ENCODE peak calls at places on chromosomes 7 and 10, in nine cellular contexts. One of them, this sample, is unnamed. For H3K4me1 and H3K9me3, the result is how much of the 10 kb centered on the place peaks cover.

GRCh38 chr10:129486805-129487204 is 19.8 kb downstream of the MGMT start:
- DNase-seq in neural progenitor cell: no peak
- DNase-seq in heart right ventricle: no peak
- DNase-seq in keratinocyte: no peak
- DNase-seq in kidney: no peak
- DNase-seq in aorta: no peak
- DNase-seq in cardiac muscle cell: no peak
- DNase-seq in colonic mucosa: no peak
- DNase-seq in A549: no peak
- DNase-seq in this sample: no peak

GRCh38 chr7:17307033-17307432 is 8.6 kb downstream of the AHR start:
- DNase-seq in neural progenitor cell: no peak
- DNase-seq in heart right ventricle: no peak
- DNase-seq in keratinocyte: no peak
- DNase-seq in kidney: no peak
- DNase-seq in aorta: no peak
- DNase-seq in cardiac muscle cell: peak
- DNase-seq in colonic mucosa: no peak
- DNase-seq in A549: no peak
- DNase-seq in this sample: no peak

GRCh38 chr7:20835111-20835750 is 48.5 kb upstream of the SP8 start:
- DNase-seq in neural progenitor cell: peak
- DNase-seq in heart right ventricle: no peak
- DNase-seq in keratinocyte: no peak
- DNase-seq in kidney: no peak
- DNase-seq in aorta: no peak
- DNase-seq in cardiac muscle cell: no peak
- DNase-seq in colonic mucosa: no peak
- DNase-seq in A549: no peak
- DNase-seq in this sample: no peak

GRCh38 chr10:22335204-22335956 is 9.9 kb upstream of the SPAG6 start:
- DNase-seq in neural progenitor cell: peak
- DNase-seq in heart right ventricle: peak
- DNase-seq in keratinocyte: no peak
- DNase-seq in kidney: peak
- DNase-seq in aorta: peak
- DNase-seq in cardiac muscle cell: peak
- DNase-seq in colonic mucosa: peak
- DNase-seq in A549: peak
- DNase-seq in this sample: peak

GRCh38 chr10:20271490-20271889 is 455.3 kb downstream of the PLXDC2 start:
- DNase-seq in neural progenitor cell: peak
- DNase-seq in heart right ventricle: no peak
- DNase-seq in keratinocyte: no peak
- DNase-seq in kidney: no peak
- DNase-seq in aorta: no peak
- DNase-seq in cardiac muscle cell: no peak
- DNase-seq in colonic mucosa: no peak
- DNase-seq in A549: no peak
- DNase-seq in this sample: no peak

GRCh38 chr7:23490357-23491131 is 20.3 kb upstream of the IGF2BP3 start:
- DNase-seq in neural progenitor cell: no peak
- DNase-seq in heart right ventricle: peak
- DNase-seq in keratinocyte: no peak
- DNase-seq in kidney: peak
- DNase-seq in aorta: peak
- DNase-seq in cardiac muscle cell: peak
- DNase-seq in colonic mucosa: peak
- DNase-seq in A549: peak
- DNase-seq in this sample: peak

GRCh38 chr7:110573862-110574528 is 516.9 kb upstream of the LRRN3 start:
- DNase-seq in neural progenitor cell: no peak
- DNase-seq in heart right ventricle: no peak
- DNase-seq in keratinocyte: peak
- DNase-seq in kidney: no peak
- DNase-seq in aorta: no peak
- DNase-seq in cardiac muscle cell: no peak
- DNase-seq in colonic mucosa: no peak
- DNase-seq in A549: peak
- DNase-seq in this sample: no peak

GRCh38 chr10:59991661-59992060 is 85.3 kb upstream of the CCDC6 start:
- DNase-seq in neural progenitor cell: peak
- DNase-seq in heart right ventricle: no peak
- DNase-seq in keratinocyte: peak
- DNase-seq in kidney: no peak
- DNase-seq in aorta: no peak
- DNase-seq in cardiac muscle cell: peak
- DNase-seq in colonic mucosa: peak
- DNase-seq in A549: peak
- DNase-seq in this sample: no peak

GRCh38 chr10:91887075-91887899 is 22.0 kb downstream of the FGFBP3 start:
- DNase-seq in neural progenitor cell: peak
- DNase-seq in heart right ventricle: no peak
- DNase-seq in keratinocyte: no peak
- DNase-seq in kidney: no peak
- DNase-seq in aorta: peak
- DNase-seq in cardiac muscle cell: peak
- DNase-seq in colonic mucosa: no peak
- DNase-seq in A549: peak
- DNase-seq in this sample: peak

GRCh38 chr10:125812128-125812527 is 10.9 kb downstream of the UROS start:
- DNase-seq in neural progenitor cell: no peak
- DNase-seq in heart right ventricle: no peak
- DNase-seq in keratinocyte: no peak
- DNase-seq in kidney: no peak
- DNase-seq in aorta: no peak
- DNase-seq in cardiac muscle cell: peak
- DNase-seq in colonic mucosa: no peak
- DNase-seq in A549: peak
- DNase-seq in this sample: no peak

GRCh38 chr10:11016959-11017574 is 605 bp upstream of the CELF2 start:
- DNase-seq in neural progenitor cell: no peak
- DNase-seq in heart right ventricle: no peak
- DNase-seq in keratinocyte: no peak
- DNase-seq in kidney: no peak
- DNase-seq in aorta: no peak
- DNase-seq in cardiac muscle cell: no peak
- DNase-seq in colonic mucosa: no peak
- DNase-seq in A549: no peak
- DNase-seq in this sample: no peak

GRCh38 chr10:102880256-102880655 is 11.0 kb downstream of the AS3MT start:
- DNase-seq in neural progenitor cell: no peak
- DNase-seq in heart right ventricle: no peak
- DNase-seq in keratinocyte: no peak
- DNase-seq in kidney: no peak
- DNase-seq in aorta: no peak
- DNase-seq in cardiac muscle cell: no peak
- DNase-seq in colonic mucosa: no peak
- DNase-seq in A549: no peak
- DNase-seq in this sample: no peak

GRCh38 chr7:122546496-122546895 is 152.4 kb downstream of the RNF133 start:
- DNase-seq in neural progenitor cell: no peak
- DNase-seq in heart right ventricle: no peak
- DNase-seq in keratinocyte: no peak
- DNase-seq in kidney: no peak
- DNase-seq in aorta: no peak
- DNase-seq in cardiac muscle cell: peak
- DNase-seq in colonic mucosa: no peak
- DNase-seq in A549: no peak
- DNase-seq in this sample: no peak

GRCh38 chr7:64854969-64855368 is 48.1 kb upstream of the ZNF273 start:
- DNase-seq in neural progenitor cell: no peak
- DNase-seq in heart right ventricle: no peak
- DNase-seq in keratinocyte: no peak
- DNase-seq in kidney: no peak
- DNase-seq in aorta: no peak
- DNase-seq in cardiac muscle cell: no peak
- DNase-seq in colonic mucosa: no peak
- DNase-seq in A549: no peak
- DNase-seq in this sample: no peak

GRCh38 chr10:96509017-96509641 is 4.6 kb downstream of the TLL2 start:
- DNase-seq in neural progenitor cell: peak
- DNase-seq in heart right ventricle: no peak
- DNase-seq in keratinocyte: peak
- DNase-seq in kidney: no peak
- DNase-seq in aorta: no peak
- DNase-seq in cardiac muscle cell: peak
- DNase-seq in colonic mucosa: no peak
- DNase-seq in A549: no peak
- DNase-seq in this sample: no peak

GRCh38 chr7:21886396-21886795 is 59.3 kb downstream of the CDCA7L start:
- DNase-seq in neural progenitor cell: peak
- DNase-seq in heart right ventricle: no peak
- DNase-seq in keratinocyte: no peak
- DNase-seq in kidney: no peak
- DNase-seq in aorta: no peak
- DNase-seq in cardiac muscle cell: no peak
- DNase-seq in colonic mucosa: no peak
- DNase-seq in A549: no peak
- DNase-seq in this sample: no peak

GRCh38 chr7:127253289-127254162 is 785 bp upstream of the GRM8 start:
- DNase-seq in neural progenitor cell: peak
- DNase-seq in heart right ventricle: peak
- DNase-seq in keratinocyte: no peak
- DNase-seq in kidney: peak
- DNase-seq in aorta: peak
- DNase-seq in cardiac muscle cell: peak
- DNase-seq in colonic mucosa: peak
- DNase-seq in A549: peak
- DNase-seq in this sample: peak

GRCh38 chr10:89213191-89213808 is 6.2 kb upstream of the CH25H start:
- DNase-seq in neural progenitor cell: peak
- DNase-seq in heart right ventricle: no peak
- DNase-seq in keratinocyte: no peak
- DNase-seq in kidney: no peak
- DNase-seq in aorta: no peak
- DNase-seq in cardiac muscle cell: peak
- DNase-seq in colonic mucosa: no peak
- DNase-seq in A549: peak
- DNase-seq in this sample: no peak

DNA sequence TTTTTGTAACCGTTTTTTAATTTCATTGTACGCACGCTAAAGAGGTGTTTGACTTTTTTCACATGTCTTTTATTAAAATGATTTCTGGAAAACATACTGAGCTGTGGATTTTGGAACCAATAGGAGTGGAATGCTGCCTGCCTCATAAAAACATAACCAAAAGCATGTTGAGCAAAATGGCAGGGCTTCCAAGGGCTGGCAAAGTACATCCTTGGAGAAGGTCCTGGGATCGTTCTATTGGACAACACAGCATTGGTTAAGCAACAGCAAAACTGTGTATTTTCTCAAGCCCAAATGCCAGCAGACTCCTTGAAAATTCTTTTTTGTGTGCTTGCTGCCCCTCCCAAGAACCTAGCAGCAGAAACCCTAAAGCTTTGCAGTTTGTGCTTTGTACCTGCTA is 104.3 kb downstream of the CXCL12 start:
- DNase-seq in neural progenitor cell: no peak
- DNase-seq in heart right ventricle: no peak
- DNase-seq in keratinocyte: no peak
- DNase-seq in kidney: no peak
- DNase-seq in aorta: no peak
- DNase-seq in cardiac muscle cell: no peak
- DNase-seq in colonic mucosa: no peak
- DNase-seq in A549: no peak
- DNase-seq in this sample: no peak
- H3K4me1 ChIP-seq in neural progenitor cell: under half
- H3K4me1 ChIP-seq in heart right ventricle: under half
- H3K4me1 ChIP-seq in keratinocyte: under half
- H3K4me1 ChIP-seq in kidney: under half
- H3K4me1 ChIP-seq in aorta: under half
- H3K4me1 ChIP-seq in cardiac muscle cell: under half
- H3K4me1 ChIP-seq in colonic mucosa: under half
- H3K4me1 ChIP-seq in A549: under half
- H3K4me1 ChIP-seq in this sample: under half

GRCh38 chr7:101854084-101854865 is 36.8 kb downstream of the CUX1 start:
- DNase-seq in neural progenitor cell: no peak
- DNase-seq in heart right ventricle: no peak
- DNase-seq in keratinocyte: no peak
- DNase-seq in kidney: no peak
- DNase-seq in aorta: no peak
- DNase-seq in cardiac muscle cell: no peak
- DNase-seq in colonic mucosa: no peak
- DNase-seq in A549: no peak
- DNase-seq in this sample: no peak
- H3K9me3 ChIP-seq in neural progenitor cell: under half
- H3K9me3 ChIP-seq in heart right ventricle: under half
- H3K9me3 ChIP-seq in keratinocyte: under half
- H3K9me3 ChIP-seq in kidney: under half
- H3K9me3 ChIP-seq in aorta: under half
- H3K9me3 ChIP-seq in cardiac muscle cell: under half
- H3K9me3 ChIP-seq in colonic mucosa: under half
- H3K9me3 ChIP-seq in A549: under half
- H3K9me3 ChIP-seq in this sample: under half

GRCh38 chr7:92783260-92783911 is 53.0 kb downstream of the CDK6 start:
- DNase-seq in neural progenitor cell: no peak
- DNase-seq in heart right ventricle: no peak
- DNase-seq in keratinocyte: no peak
- DNase-seq in kidney: no peak
- DNase-seq in aorta: no peak
- DNase-seq in cardiac muscle cell: no peak
- DNase-seq in colonic mucosa: no peak
- DNase-seq in A549: no peak
- DNase-seq in this sample: no peak

GRCh38 chr7:92782236-92782635 is 54.1 kb downstream of the CDK6 start:
- DNase-seq in neural progenitor cell: no peak
- DNase-seq in heart right ventricle: no peak
- DNase-seq in keratinocyte: no peak
- DNase-seq in kidney: no peak
- DNase-seq in aorta: no peak
- DNase-seq in cardiac muscle cell: no peak
- DNase-seq in colonic mucosa: no peak
- DNase-seq in A549: no peak
- DNase-seq in this sample: no peak

GRCh38 chr7:92778972-92779371 is 57.4 kb downstream of the CDK6 start:
- DNase-seq in neural progenitor cell: no peak
- DNase-seq in heart right ventricle: no peak
- DNase-seq in keratinocyte: no peak
- DNase-seq in kidney: no peak
- DNase-seq in aorta: no peak
- DNase-seq in cardiac muscle cell: peak
- DNase-seq in colonic mucosa: no peak
- DNase-seq in A549: peak
- DNase-seq in this sample: no peak

GRCh38 chr7:92782855-92783254 is 53.5 kb downstream of the CDK6 start:
- DNase-seq in neural progenitor cell: no peak
- DNase-seq in heart right ventricle: no peak
- DNase-seq in keratinocyte: no peak
- DNase-seq in kidney: no peak
- DNase-seq in aorta: no peak
- DNase-seq in cardiac muscle cell: no peak
- DNase-seq in colonic mucosa: no peak
- DNase-seq in A549: no peak
- DNase-seq in this sample: no peak

GRCh38 chr7:92781117-92781720 is 55.2 kb downstream of the CDK6 start:
- DNase-seq in neural progenitor cell: peak
- DNase-seq in heart right ventricle: peak
- DNase-seq in keratinocyte: no peak
- DNase-seq in kidney: peak
- DNase-seq in aorta: no peak
- DNase-seq in cardiac muscle cell: peak
- DNase-seq in colonic mucosa: no peak
- DNase-seq in A549: peak
- DNase-seq in this sample: no peak
- H3K27ac ChIP-seq in neural progenitor cell: peak
- H3K27ac ChIP-seq in heart right ventricle: peak
- H3K27ac ChIP-seq in keratinocyte: no peak
- H3K27ac ChIP-seq in kidney: no peak
- H3K27ac ChIP-seq in aorta: no peak
- H3K27ac ChIP-seq in cardiac muscle cell: peak
- H3K27ac ChIP-seq in colonic mucosa: no peak
- H3K27ac ChIP-seq in A549: peak
- H3K27ac ChIP-seq in this sample: no peak

GRCh38 chr7:3520206-3520605 is 219.2 kb downstream of the SDK1 start:
- DNase-seq in neural progenitor cell: no peak
- DNase-seq in heart right ventricle: no peak
- DNase-seq in keratinocyte: no peak
- DNase-seq in kidney: no peak
- DNase-seq in aorta: no peak
- DNase-seq in cardiac muscle cell: no peak
- DNase-seq in colonic mucosa: no peak
- DNase-seq in A549: no peak
- DNase-seq in this sample: no peak
- H3K4me1 ChIP-seq in neural progenitor cell: under half
- H3K4me1 ChIP-seq in heart right ventricle: under half
- H3K4me1 ChIP-seq in keratinocyte: under half
- H3K4me1 ChIP-seq in kidney: under half
- H3K4me1 ChIP-seq in aorta: under half
- H3K4me1 ChIP-seq in cardiac muscle cell: under half
- H3K4me1 ChIP-seq in colonic mucosa: under half
- H3K4me1 ChIP-seq in A549: under half
- H3K4me1 ChIP-seq in this sample: under half

This sample was measured in upper lobe of right lung.